ENCODE peak calls at places on chromosomes 7 and 10, in six cellular contexts. Z is astrocyte of the spinal cord; H is brain microvascular endothelial cell; N is CD8-positive, alpha-beta memory T cell; G is foreskin fibroblast; B is naive thymus-derived CD4-positive, alpha-beta T cell. K is an unnamed sample.

GRCh38 chr10:42942279-42942932 is 134.5 kb upstream of the RET start:
- DNase-seq in Z (no peak), H (no peak), N (no peak), G (no peak), B (no peak), K (no peak)

GRCh38 chr10:70579234-70580002 is 23.1 kb downstream of the PRF1 start:
- DNase-seq in Z (no peak), H (no peak), N (peak; percentile 38), G (no peak), B (no peak), K (no peak)

GRCh38 chr7:65307651-65308299 is 65.9 kb upstream of the ZNF92 start:
- DNase-seq in Z (peak; percentile 69), H (peak; percentile 45), N (peak; percentile 50), G (peak; percentile 24), B (peak; percentile 32), K (peak; percentile 56)

GRCh38 chr10:1160561-1160961 is 104.4 kb downstream of the WDR37 start:
- DNase-seq in Z (no peak), H (no peak), N (no peak), G (no peak), B (no peak), K (no peak)

GRCh38 chr7:104192434-104192833 is 15.4 kb downstream of the ORC5 start:
- DNase-seq in Z (no peak), H (no peak), N (no peak), G (no peak), B (no peak), K (no peak)

GRCh38 chr10:11772575-11773288 is 30.6 kb downstream of the ECHDC3 start:
- DNase-seq in Z (no peak), H (no peak), N (no peak), G (no peak), B (no peak), K (no peak)

GRCh38 chr7:75957021-75957736 is 37.2 kb downstream of the TMEM120A start:
- DNase-seq in Z (no peak), H (no peak), N (no peak), G (no peak), B (no peak), K (no peak)

GRCh38 chr10:123901621-123902020 is 10.0 kb upstream of the CPXM2 start:
- DNase-seq in Z (no peak), H (no peak), N (no peak), G (no peak), B (no peak), K (no peak)

GRCh38 chr10:121633056-121633455 is 34.8 kb upstream of the FGFR2 start:
- DNase-seq in Z (no peak), H (no peak), N (no peak), G (no peak), B (no peak), K (no peak)

GRCh38 chr7:151727579-151728285 is 149.2 kb downstream of the PRKAG2 start:
- DNase-seq in Z (peak; percentile 94), H (peak; percentile 90), N (no peak), G (peak; percentile 97), B (no peak), K (no peak)

GRCh38 chr7:11130012-11130411 is 156.3 kb downstream of the PHF14 start:
- DNase-seq in Z (peak; percentile 56), H (peak; percentile 83), N (no peak), G (peak; percentile 3), B (no peak), K (no peak)

GRCh38 chr7:157700237-157701005 is 363.6 kb downstream of the DNAJB6 start:
- DNase-seq in Z (no peak), H (no peak), N (no peak), G (no peak), B (no peak), K (no peak)

GRCh38 chr10:107733328-107733727 is 568.8 kb upstream of the SORCS1 start:
- DNase-seq in Z (peak; percentile 41), H (no peak), N (no peak), G (peak; percentile 52), B (no peak), K (no peak)

GRCh38 chr7:129110575-129111376 is 33.7 kb upstream of the TSPAN33 start:
- DNase-seq in Z (no peak), H (no peak), N (no peak), G (no peak), B (no peak), K (no peak)

GRCh38 chr10:101230185-101230917 is 1.1 kb upstream of the LBX1 start:
- DNase-seq in Z (no peak), H (no peak), N (no peak), G (no peak), B (no peak), K (no peak)

GRCh38 chr7:44962483-44963251 is 16.1 kb downstream of the MYO1G start:
- DNase-seq in Z (no peak), H (no peak), N (no peak), G (no peak), B (no peak), K (no peak)

GRCh38 chr10:131179386-131179785 is 132.1 kb downstream of the TCERG1L start:
- DNase-seq in Z (no peak), H (no peak), N (no peak), G (no peak), B (no peak), K (no peak)

GRCh38 chr7:128792471-128793183 is 859 bp downstream of the CCDC136 start:
- DNase-seq in Z (no peak), H (no peak), N (no peak), G (no peak), B (no peak), K (peak; percentile 21)

GRCh38 chr10:102316421-102316820 is 71.1 kb downstream of the GBF1 start:
- DNase-seq in Z (no peak), H (no peak), N (no peak), G (no peak), B (no peak), K (no peak)

GRCh38 chr10:28842321-28842720 is 165.0 kb downstream of the BAMBI start:
- DNase-seq in Z (peak; percentile 70), H (peak; percentile 87), N (no peak), G (no peak), B (no peak), K (no peak)

GRCh38 chr7:84188811-84189405 is 5.7 kb downstream of the SEMA3A start:
- DNase-seq in Z (peak; percentile 49), H (no peak), N (no peak), G (no peak), B (no peak), K (no peak)

GRCh38 chr10:46006219-46006618 is 24.2 kb downstream of the NCOA4 start:
- DNase-seq in Z (peak; percentile 48), H (no peak), N (no peak), G (peak; percentile 44), B (no peak), K (no peak)

GRCh38 chr10:119245272-119245671 is 37.9 kb downstream of the GRK5 start:
- DNase-seq in Z (no peak), H (no peak), N (no peak), G (no peak), B (no peak), K (no peak)

GRCh38 chr10:88244781-88245350 is 338.3 kb downstream of the RNLS start:
- DNase-seq in Z (no peak), H (no peak), N (no peak), G (no peak), B (no peak), K (peak; percentile 29)

GRCh38 chr10:88245974-88246511 is 337.1 kb downstream of the RNLS start:
- DNase-seq in Z (peak; percentile 75), H (peak; percentile 29), N (no peak), G (peak; percentile 66), B (no peak), K (no peak)

GRCh38 chr10:88243847-88244730 is 339.0 kb downstream of the RNLS start:
- DNase-seq in Z (peak; percentile 43), H (peak; percentile 62), N (no peak), G (peak; percentile 57), B (no peak), K (no peak)

GRCh38 chr10:88241501-88241900 is 341.6 kb downstream of the RNLS start:
- DNase-seq in Z (no peak), H (no peak), N (no peak), G (no peak), B (no peak), K (no peak)

GRCh38 chr10:88243202-88243744 is 339.8 kb downstream of the RNLS start:
- DNase-seq in Z (no peak), H (no peak), N (no peak), G (no peak), B (no peak), K (no peak)
- H3K4me3 ChIP-seq in Z (no peak overlapping the region), H (no peak overlapping the region), N (no peak overlapping the region), G (no peak overlapping the region), B (no peak overlapping the region), K (no peak overlapping the region)

GRCh38 chr7:27244488-27245123 is 2.0 kb downstream of the EVX1 start:
- DNase-seq in Z (no peak), H (no peak), N (no peak), G (no peak), B (no peak), K (no peak)

GRCh38 chr7:27247000-27247399 is 4.4 kb downstream of the EVX1 start:
- DNase-seq in Z (no peak), H (no peak), N (no peak), G (no peak), B (no peak), K (no peak)

GRCh38 chr7:27247452-27248426 is 5.1 kb downstream of the EVX1 start:
- DNase-seq in Z (no peak), H (no peak), N (no peak), G (no peak), B (no peak), K (no peak)

GRCh38 chr7:27245124-27245797 is 2.7 kb downstream of the EVX1 start:
- DNase-seq in Z (no peak), H (no peak), N (no peak), G (no peak), B (no peak), K (no peak)

DNA sequence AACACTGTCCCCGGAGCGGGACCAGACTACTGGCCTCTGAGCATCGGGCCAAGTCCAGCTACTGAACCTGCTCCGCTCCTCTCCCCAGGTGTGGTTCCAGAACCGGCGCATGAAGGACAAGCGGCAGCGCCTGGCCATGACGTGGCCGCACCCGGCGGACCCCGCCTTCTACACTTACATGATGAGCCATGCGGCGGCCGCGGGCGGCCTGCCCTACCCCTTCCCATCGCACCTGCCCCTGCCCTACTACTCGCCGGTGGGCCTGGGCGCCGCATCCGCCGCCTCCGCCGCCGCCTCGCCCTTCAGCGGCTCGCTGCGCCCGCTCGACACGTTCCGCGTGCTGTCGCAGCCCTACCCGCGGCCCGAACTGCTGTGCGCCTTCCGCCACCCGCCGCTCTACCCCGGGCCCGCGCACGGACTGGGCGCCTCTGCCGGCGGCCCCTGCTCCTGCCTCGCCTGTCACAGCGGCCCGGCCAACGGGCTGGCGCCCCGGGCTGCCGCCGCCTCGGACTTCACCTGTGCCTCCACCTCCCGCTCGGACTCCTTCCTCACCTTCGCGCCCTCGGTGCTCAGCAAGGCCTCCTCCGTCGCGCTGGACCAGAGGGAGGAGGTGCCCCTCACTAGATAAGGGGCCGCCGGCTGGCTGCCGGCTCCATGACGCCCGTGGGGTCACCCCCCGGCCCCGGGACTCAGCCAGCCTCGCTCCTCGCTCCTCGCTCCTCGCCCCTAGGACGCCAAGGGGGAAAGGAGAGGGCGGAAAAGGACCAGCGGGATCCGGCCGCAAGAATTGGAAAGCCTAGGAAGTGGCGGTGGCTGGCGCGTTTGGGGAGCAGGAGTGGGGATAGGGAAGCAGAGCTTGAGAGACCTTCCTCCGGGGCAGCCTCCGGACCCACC is 3.4 kb downstream of the EVX1 start:
- DNase-seq in Z (no peak), H (no peak), N (no peak), G (no peak), B (no peak), K (no peak)
- H3K4me3 ChIP-seq in Z (no peak overlapping the region), H (no peak overlapping the region), N (no peak overlapping the region), G (no peak overlapping the region), B (no peak overlapping the region), K (no peak overlapping the region)

GRCh38 chr10:96257944-96258343 is 13.4 kb downstream of the BLNK start:
- DNase-seq in Z (no peak), H (no peak), N (no peak), G (no peak), B (no peak), K (no peak)
- H3K4me3 ChIP-seq in Z (no peak overlapping the region), H (no peak overlapping the region), N (no peak overlapping the region), G (no peak overlapping the region), B (no peak overlapping the region), K (no peak overlapping the region)

GRCh38 chr7:87345962-87346371 is 503 bp downstream of the CROT start:
- DNase-seq in Z (peak; percentile 9), H (no peak), N (no peak), G (no peak), B (no peak), K (no peak)
- H3K4me3 ChIP-seq in Z (peak overlapping the region; percentile 78), H (peak overlapping the region; percentile 78), N (peak overlapping the region; percentile 90), G (peak overlapping the region; percentile 79), B (peak overlapping the region; percentile 86), K (peak overlapping the region; percentile 81)

K was measured in Jurkat, Clone E6-1.